ENCODE peak calls at places on chromosomes 12 and 14, in seven cellular contexts. One of them, this sample, is unnamed.

GRCh38 chr14:104536942-104537612 is 42.5 kb upstream of the C14orf180 start:
- DNase-seq in upper lobe of left lung: no peak
- DNase-seq in BE2C: no peak
- DNase-seq in NCI-H460: no peak
- DNase-seq in stimulated activated naive CD8-positive, alpha-beta T cell treated with anti-CD3 and anti-CD28 coated beads, Interleukin-15, amount 100 ng/mL, for 72 hours: no peak
- DNase-seq in B cell: no peak
- DNase-seq in heart left ventricle: peak
- DNase-seq in this sample: no peak

GRCh38 chr14:50875359-50876090 is 3.7 kb downstream of the ABHD12B start:
- DNase-seq in stimulated activated naive CD8-positive, alpha-beta T cell treated with anti-CD3 and anti-CD28 coated beads, Interleukin-15, amount 100 ng/mL, for 72 hours: peak
- DNase-seq in heart left ventricle: no peak
- DNase-seq in NCI-H460: no peak
- DNase-seq in BE2C: no peak
- DNase-seq in B cell: peak
- DNase-seq in upper lobe of left lung: no peak
- DNase-seq in this sample: no peak

GRCh38 chr12:45279916-45280547 is 64.1 kb downstream of the ANO6 start:
- DNase-seq in stimulated activated naive CD8-positive, alpha-beta T cell treated with anti-CD3 and anti-CD28 coated beads, Interleukin-15, amount 100 ng/mL, for 72 hours: no peak
- DNase-seq in BE2C: no peak
- DNase-seq in heart left ventricle: no peak
- DNase-seq in B cell: no peak
- DNase-seq in upper lobe of left lung: no peak
- DNase-seq in NCI-H460: no peak
- DNase-seq in this sample: peak

GRCh38 chr12:95733156-95733825 is 57.3 kb downstream of the NTN4 start:
- DNase-seq in stimulated activated naive CD8-positive, alpha-beta T cell treated with anti-CD3 and anti-CD28 coated beads, Interleukin-15, amount 100 ng/mL, for 72 hours: no peak
- DNase-seq in heart left ventricle: no peak
- DNase-seq in NCI-H460: no peak
- DNase-seq in upper lobe of left lung: no peak
- DNase-seq in B cell: no peak
- DNase-seq in BE2C: no peak
- DNase-seq in this sample: peak

GRCh38 chr14:72478397-72479025 is 415.4 kb downstream of the DPF3 start:
- DNase-seq in NCI-H460: no peak
- DNase-seq in B cell: no peak
- DNase-seq in BE2C: no peak
- DNase-seq in stimulated activated naive CD8-positive, alpha-beta T cell treated with anti-CD3 and anti-CD28 coated beads, Interleukin-15, amount 100 ng/mL, for 72 hours: no peak
- DNase-seq in heart left ventricle: no peak
- DNase-seq in upper lobe of left lung: no peak
- DNase-seq in this sample: no peak

GRCh38 chr12:117159674-117160073 is 30.6 kb downstream of the FBXO21 start:
- DNase-seq in heart left ventricle: no peak
- DNase-seq in B cell: no peak
- DNase-seq in NCI-H460: no peak
- DNase-seq in upper lobe of left lung: no peak
- DNase-seq in stimulated activated naive CD8-positive, alpha-beta T cell treated with anti-CD3 and anti-CD28 coated beads, Interleukin-15, amount 100 ng/mL, for 72 hours: no peak
- DNase-seq in BE2C: no peak
- DNase-seq in this sample: no peak

GRCh38 chr12:121079736-121080272 is 40.8 kb upstream of the OASL start:
- DNase-seq in heart left ventricle: no peak
- DNase-seq in upper lobe of left lung: peak
- DNase-seq in stimulated activated naive CD8-positive, alpha-beta T cell treated with anti-CD3 and anti-CD28 coated beads, Interleukin-15, amount 100 ng/mL, for 72 hours: no peak
- DNase-seq in NCI-H460: no peak
- DNase-seq in BE2C: no peak
- DNase-seq in B cell: no peak
- DNase-seq in this sample: no peak

GRCh38 chr12:92369643-92370042 is 224.0 kb upstream of the BTG1 start:
- DNase-seq in BE2C: no peak
- DNase-seq in upper lobe of left lung: no peak
- DNase-seq in B cell: no peak
- DNase-seq in NCI-H460: no peak
- DNase-seq in heart left ventricle: no peak
- DNase-seq in stimulated activated naive CD8-positive, alpha-beta T cell treated with anti-CD3 and anti-CD28 coated beads, Interleukin-15, amount 100 ng/mL, for 72 hours: no peak
- DNase-seq in this sample: no peak

GRCh38 chr12:42421844-42422779 is 96.1 kb downstream of the PPHLN1 start:
- DNase-seq in upper lobe of left lung: no peak
- DNase-seq in B cell: no peak
- DNase-seq in stimulated activated naive CD8-positive, alpha-beta T cell treated with anti-CD3 and anti-CD28 coated beads, Interleukin-15, amount 100 ng/mL, for 72 hours: no peak
- DNase-seq in NCI-H460: peak
- DNase-seq in BE2C: no peak
- DNase-seq in heart left ventricle: no peak
- DNase-seq in this sample: no peak

This sample was measured in foreskin melanocyte.